ENCODE peak calls at places on chromosomes 3 and 15, in six cellular contexts. D is neuronal stem cell, I is H1, N is H9, O is mesenchymal stem cell, T is trophoblast cell. Y is an unnamed sample.

GRCh38 chr15:89908226-89908625 is 4.5 kb downstream of the ARPIN start:
- DNase-seq in O (no peak), N (no peak), I (no peak), T (no peak), D (no peak), Y (no peak)

GRCh38 chr3:128312271-128312670 is 154.4 kb downstream of the DNAJB8 start:
- DNase-seq in T (no peak), N (peak; percentile 13), I (peak; percentile 22), O (no peak), D (no peak), Y (no peak)

GRCh38 chr15:68924866-68925599 is 5.3 kb upstream of the SPESP1 start:
- DNase-seq in I (peak; percentile 83), N (peak; percentile 83), D (peak; percentile 63), T (peak; percentile 71), O (peak; percentile 76), Y (peak; percentile 71)

GRCh38 chr3:125062904-125063618 is 7.3 kb upstream of the HEG1 start:
- DNase-seq in T (peak; percentile 97), D (no peak), I (no peak), O (peak; percentile 80), N (no peak), Y (peak; percentile 97)

GRCh38 chr3:194139085-194139976 is 3.4 kb downstream of the HES1 start:
- DNase-seq in N (peak; percentile 65), I (peak; percentile 60), O (peak; percentile 93), T (no peak), D (peak; percentile 62), Y (peak; percentile 76)

GRCh38 chr3:23685484-23686258 is 120.1 kb upstream of the UBE2E1 start:
- DNase-seq in I (no peak), N (no peak), D (no peak), T (peak; percentile 76), O (peak; percentile 97), Y (peak; percentile 99)

GRCh38 chr15:99592135-99592845 is 26.5 kb downstream of the MEF2A start:
- DNase-seq in N (no peak), D (no peak), O (no peak), I (no peak), T (no peak), Y (peak; percentile 88)

GRCh38 chr3:50610992-50611463 is 546 bp downstream of the CISH start:
- DNase-seq in D (no peak), I (no peak), O (no peak), N (no peak), T (no peak), Y (no peak)

GRCh38 chr3:141738636-141739363 is 702 bp downstream of the RNF7 start:
- DNase-seq in I (no peak), T (no peak), D (no peak), N (no peak), O (peak; percentile 64), Y (peak; percentile 64)

GRCh38 chr15:51227967-51228783 is 110.2 kb downstream of the CYP19A1 start:
- DNase-seq in T (no peak), O (peak; percentile 95), N (no peak), D (no peak), I (no peak), Y (peak; percentile 89)

GRCh38 chr15:85541744-85542143 is 161.3 kb downstream of the AKAP13 start:
- DNase-seq in N (no peak), T (no peak), D (no peak), O (no peak), I (no peak), Y (peak; percentile 37)

GRCh38 chr3:64422192-64422591 is 196.9 kb upstream of the PRICKLE2 start:
- DNase-seq in I (no peak), D (no peak), T (no peak), N (no peak), O (no peak), Y (peak; percentile 79)

GRCh38 chr15:44298878-44299277 is 10.4 kb downstream of the GOLM2 start:
- DNase-seq in I (peak; percentile 52), N (peak; percentile 52), D (no peak), T (no peak), O (peak; percentile 14), Y (no peak)

GRCh38 chr15:98567951-98568350 is 80.4 kb upstream of the IGF1R start:
- DNase-seq in I (no peak), D (no peak), N (no peak), T (peak; percentile 45), O (no peak), Y (no peak)

GRCh38 chr3:68808563-68808962 is 123.8 kb downstream of the TAFA4 start:
- DNase-seq in D (no peak), N (no peak), T (no peak), O (no peak), I (no peak), Y (no peak)

GRCh38 chr3:40020689-40021088 is 211.3 kb downstream of the MYRIP start:
- DNase-seq in O (no peak), N (no peak), T (no peak), D (no peak), I (no peak), Y (no peak)
- H4K91ac ChIP-seq in O (no peak overlapping the region), N (no peak overlapping the region), T (no peak overlapping the region), D (no peak overlapping the region), I (no peak overlapping the region), Y (no peak overlapping the region)

DNA sequence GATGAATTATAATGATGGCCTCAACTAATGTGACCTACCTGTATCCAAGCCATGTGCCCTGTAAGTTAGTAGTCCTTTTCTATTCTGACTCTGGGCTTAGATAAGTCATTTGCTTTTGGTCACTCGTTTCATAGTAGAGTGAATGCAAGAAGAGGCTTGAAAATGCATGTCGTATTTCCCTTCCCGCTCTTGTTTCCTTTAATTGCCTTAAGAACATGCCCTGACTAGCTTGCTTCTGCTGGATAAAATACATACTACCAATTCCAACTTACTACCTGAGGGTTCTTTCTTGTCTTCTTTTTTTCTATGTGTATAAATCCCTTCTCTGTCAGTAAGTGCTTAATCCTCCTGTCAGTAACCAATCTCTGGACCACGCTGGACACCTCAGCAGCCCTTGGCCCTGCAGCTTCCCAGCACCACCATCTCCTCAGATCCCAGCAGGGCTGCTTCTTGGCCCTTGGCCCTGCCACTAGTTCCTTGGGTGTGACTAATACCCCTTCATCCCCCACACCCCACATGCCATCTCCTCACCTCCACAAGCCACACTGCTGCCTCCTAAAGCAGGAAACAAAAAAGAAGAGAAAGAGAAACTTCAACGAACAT is 771.7 kb downstream of the IGSF11 start:
- DNase-seq in O (no peak), N (no peak), I (no peak), T (no peak), D (no peak), Y (no peak)
- H4K91ac ChIP-seq in O (no peak overlapping the region), N (no peak overlapping the region), I (no peak overlapping the region), T (no peak overlapping the region), D (no peak overlapping the region), Y (no peak overlapping the region)

GRCh38 chr15:67101981-67102929 is 36.9 kb downstream of the SMAD3 start:
- DNase-seq in D (no peak), O (peak; percentile 93), I (no peak), N (no peak), T (no peak), Y (peak; percentile 87)

GRCh38 chr15:67104453-67104852 is 39.1 kb downstream of the SMAD3 start:
- DNase-seq in N (no peak), T (no peak), O (no peak), I (no peak), D (no peak), Y (no peak)

GRCh38 chr15:67103869-67104268 is 38.5 kb downstream of the SMAD3 start:
- DNase-seq in D (no peak), O (no peak), I (no peak), T (no peak), N (no peak), Y (no peak)

GRCh38 chr15:67103021-67103420 is 37.6 kb downstream of the SMAD3 start:
- DNase-seq in I (no peak), N (no peak), O (no peak), T (no peak), D (no peak), Y (no peak)

GRCh38 chr15:67103432-67103831 is 38.0 kb downstream of the SMAD3 start:
- DNase-seq in I (no peak), O (no peak), T (no peak), N (no peak), D (no peak), Y (no peak)
- H4K91ac ChIP-seq in I (no peak overlapping the region), O (peak overlapping the region; percentile 5), T (no peak overlapping the region), N (no peak overlapping the region), D (no peak overlapping the region), Y (peak overlapping the region; percentile 91)

GRCh38 chr15:71701808-71702207 is 108.5 kb upstream of the NR2E3 start:
- DNase-seq in T (no peak), I (no peak), O (no peak), N (no peak), D (no peak), Y (no peak)
- H4K91ac ChIP-seq in T (no peak overlapping the region), I (no peak overlapping the region), O (no peak overlapping the region), N (no peak overlapping the region), D (no peak overlapping the region), Y (no peak overlapping the region)

DNA sequence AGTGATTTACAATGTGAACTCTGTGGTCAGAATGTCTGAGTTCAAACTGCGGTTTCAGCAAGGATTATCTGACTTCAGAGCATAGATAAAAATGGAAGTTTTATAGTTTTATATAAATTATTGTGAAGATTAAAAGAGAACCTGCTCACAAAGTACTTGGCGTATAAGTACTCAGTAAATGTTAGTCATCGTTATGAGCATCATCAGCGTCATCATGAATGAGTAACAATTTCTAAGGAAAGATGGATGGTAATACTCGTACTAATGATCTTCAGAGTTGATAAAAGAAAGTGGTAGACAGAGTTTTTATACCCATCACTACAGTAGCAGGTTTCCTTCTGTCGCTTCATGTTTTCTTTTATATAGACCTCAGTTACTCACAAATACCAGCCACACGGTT is 341.8 kb downstream of the RAP2B start:
- DNase-seq in N (no peak), T (no peak), D (no peak), O (no peak), I (no peak), Y (no peak)
- H4K91ac ChIP-seq in N (no peak overlapping the region), T (no peak overlapping the region), D (no peak overlapping the region), O (no peak overlapping the region), I (no peak overlapping the region), Y (no peak overlapping the region)